ENCODE peak calls at places on chromosomes 3 and 15, in five cellular contexts. One of them, this sample, is unnamed.

GRCh38 chr3:107978116-107979057 is 112.4 kb downstream of the CD47 start:
- DNase-seq in BE2C: no peak
- DNase-seq in right lobe of liver: no peak
- DNase-seq in uterus: no peak
- DNase-seq in psoas muscle: no peak
- DNase-seq in this sample: no peak

GRCh38 chr3:193987186-193987585 is 148.8 kb upstream of the HES1 start:
- DNase-seq in psoas muscle: no peak
- DNase-seq in BE2C: no peak
- DNase-seq in right lobe of liver: no peak
- DNase-seq in uterus: no peak
- DNase-seq in this sample: no peak

GRCh38 chr3:129409541-129409940 is 18.9 kb downstream of the EFCAB12 start:
- DNase-seq in psoas muscle: no peak
- DNase-seq in right lobe of liver: no peak
- DNase-seq in uterus: peak; percentile 29
- DNase-seq in BE2C: no peak
- DNase-seq in this sample: no peak

GRCh38 chr3:131142580-131142979 is 115.9 kb downstream of the NEK11 start:
- DNase-seq in uterus: no peak
- DNase-seq in right lobe of liver: no peak
- DNase-seq in BE2C: no peak
- DNase-seq in psoas muscle: no peak
- DNase-seq in this sample: peak; percentile 25

GRCh38 chr3:67561995-67562394 is 92.4 kb downstream of the SUCLG2 start:
- DNase-seq in BE2C: no peak
- DNase-seq in uterus: no peak
- DNase-seq in right lobe of liver: no peak
- DNase-seq in psoas muscle: no peak
- DNase-seq in this sample: no peak

GRCh38 chr3:11655188-11655928 is 11.6 kb upstream of the VGLL4 start:
- DNase-seq in psoas muscle: no peak
- DNase-seq in BE2C: peak; percentile 23
- DNase-seq in right lobe of liver: no peak
- DNase-seq in uterus: no peak
- DNase-seq in this sample: peak; percentile 39

GRCh38 chr3:184333700-184334099 is 3.7 kb upstream of the FAM131A start:
- DNase-seq in BE2C: no peak
- DNase-seq in uterus: no peak
- DNase-seq in right lobe of liver: no peak
- DNase-seq in psoas muscle: peak; percentile 41
- DNase-seq in this sample: no peak

GRCh38 chr3:182837855-182838454 is 44.7 kb downstream of the ATP11B start:
- DNase-seq in uterus: no peak
- DNase-seq in BE2C: no peak
- DNase-seq in right lobe of liver: no peak
- DNase-seq in psoas muscle: no peak
- DNase-seq in this sample: peak; percentile 55

GRCh38 chr3:195738274-195739044 is 17.7 kb downstream of the MUC20 start:
- DNase-seq in uterus: no peak
- DNase-seq in BE2C: no peak
- DNase-seq in psoas muscle: no peak
- DNase-seq in right lobe of liver: peak; percentile 11
- DNase-seq in this sample: no peak

GRCh38 chr3:51688206-51688600 is 17.2 kb downstream of the TEX264 start:
- DNase-seq in BE2C: no peak
- DNase-seq in uterus: no peak
- DNase-seq in right lobe of liver: no peak
- DNase-seq in psoas muscle: no peak
- DNase-seq in this sample: no peak

GRCh38 chr3:51687472-51688205 is 16.6 kb downstream of the TEX264 start:
- DNase-seq in uterus: no peak
- DNase-seq in psoas muscle: no peak
- DNase-seq in right lobe of liver: no peak
- DNase-seq in BE2C: no peak
- DNase-seq in this sample: peak; percentile 16

GRCh38 chr3:51684971-51685751 is 14.1 kb downstream of the TEX264 start:
- DNase-seq in right lobe of liver: no peak
- DNase-seq in BE2C: no peak
- DNase-seq in uterus: no peak
- DNase-seq in psoas muscle: no peak
- DNase-seq in this sample: no peak

GRCh38 chr3:51686056-51686455 is 15.0 kb downstream of the TEX264 start:
- DNase-seq in psoas muscle: no peak
- DNase-seq in uterus: no peak
- DNase-seq in right lobe of liver: no peak
- DNase-seq in BE2C: no peak
- DNase-seq in this sample: no peak

DNA sequence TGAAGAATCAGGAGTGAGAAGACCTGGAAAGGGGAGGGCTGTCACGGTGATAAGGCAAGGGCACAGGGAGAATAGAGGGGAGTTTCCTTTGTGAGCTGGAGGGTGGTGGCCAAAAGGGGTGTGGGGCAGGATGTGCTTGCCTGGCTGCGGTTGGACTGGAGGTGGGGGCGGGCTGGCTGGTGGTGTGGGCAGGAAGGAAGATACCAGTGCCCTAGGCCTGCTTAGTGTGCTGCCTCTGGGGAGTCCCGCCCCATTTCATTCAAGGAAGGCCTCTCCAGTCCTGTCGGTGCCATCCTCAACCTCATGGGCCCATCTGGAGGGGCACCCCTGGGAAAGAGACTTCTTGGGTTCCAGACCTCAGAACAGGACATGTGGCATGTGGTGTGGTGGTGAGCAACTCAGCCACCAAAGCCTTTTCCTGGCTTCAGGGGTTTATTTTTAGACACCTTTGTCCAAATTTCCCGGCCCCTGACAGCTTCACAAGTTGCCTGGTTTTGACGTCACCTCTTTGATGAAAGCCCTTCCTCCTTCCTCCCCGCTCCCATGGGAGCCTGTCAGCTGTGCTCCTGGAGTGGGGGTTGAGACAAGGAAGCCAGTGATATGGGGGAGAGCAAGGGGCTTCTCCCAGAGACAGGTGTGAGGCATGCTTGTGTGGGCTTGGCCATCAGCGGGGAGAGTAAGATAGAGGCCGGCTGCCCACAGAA is 15.6 kb downstream of the TEX264 start:
- DNase-seq in BE2C: no peak
- DNase-seq in psoas muscle: peak; percentile 71
- DNase-seq in right lobe of liver: peak; percentile 46
- DNase-seq in uterus: no peak
- DNase-seq in this sample: peak; percentile 45
- H3K36me3 ChIP-seq in BE2C: no peaks in the 10 kb centered on the region
- H3K36me3 ChIP-seq in psoas muscle: peaks cover 24% of the 10 kb centered on the region
- H3K36me3 ChIP-seq in right lobe of liver: no peaks in the 10 kb centered on the region
- H3K36me3 ChIP-seq in uterus: no peaks in the 10 kb centered on the region
- H3K36me3 ChIP-seq in this sample: peaks cover 6% of the 10 kb centered on the region

DNA sequence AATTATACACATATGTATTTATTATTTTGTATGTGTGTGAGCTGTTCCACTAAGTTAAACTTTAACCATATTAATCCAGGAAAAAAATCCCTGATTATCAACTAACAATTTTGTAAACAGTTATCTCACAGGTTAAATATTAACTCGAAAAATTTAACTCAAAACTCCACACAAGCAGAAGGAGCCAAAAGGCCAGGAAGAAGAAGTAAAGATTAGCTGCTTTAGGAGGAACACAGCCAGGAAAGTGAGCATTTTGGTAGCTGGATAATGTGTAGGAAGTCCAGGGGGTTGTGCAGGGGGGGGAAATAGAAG is 425.0 kb downstream of the TIGIT start:
- DNase-seq in right lobe of liver: no peak
- DNase-seq in psoas muscle: no peak
- DNase-seq in uterus: no peak
- DNase-seq in BE2C: no peak
- DNase-seq in this sample: no peak
- H3K4me1 ChIP-seq in right lobe of liver: peaks cover 23% of the 10 kb centered on the region
- H3K4me1 ChIP-seq in psoas muscle: peaks cover 43% of the 10 kb centered on the region
- H3K4me1 ChIP-seq in uterus: no peaks in the 10 kb centered on the region
- H3K4me1 ChIP-seq in BE2C: no peaks in the 10 kb centered on the region
- H3K4me1 ChIP-seq in this sample: no peaks in the 10 kb centered on the region

GRCh38 chr3:146523536-146523935 is 20.9 kb downstream of the PLSCR1 start:
- DNase-seq in uterus: no peak
- DNase-seq in right lobe of liver: no peak
- DNase-seq in psoas muscle: no peak
- DNase-seq in BE2C: no peak
- DNase-seq in this sample: no peak

GRCh38 chr3:146530609-146531008 is 13.8 kb downstream of the PLSCR1 start:
- DNase-seq in BE2C: no peak
- DNase-seq in uterus: no peak
- DNase-seq in right lobe of liver: no peak
- DNase-seq in psoas muscle: no peak
- DNase-seq in this sample: no peak

GRCh38 chr3:146532406-146532805 is 12.0 kb downstream of the PLSCR1 start:
- DNase-seq in BE2C: no peak
- DNase-seq in uterus: no peak
- DNase-seq in psoas muscle: no peak
- DNase-seq in right lobe of liver: no peak
- DNase-seq in this sample: no peak

GRCh38 chr3:146524961-146525360 is 19.4 kb downstream of the PLSCR1 start:
- DNase-seq in psoas muscle: no peak
- DNase-seq in right lobe of liver: no peak
- DNase-seq in BE2C: no peak
- DNase-seq in uterus: no peak
- DNase-seq in this sample: no peak

DNA sequence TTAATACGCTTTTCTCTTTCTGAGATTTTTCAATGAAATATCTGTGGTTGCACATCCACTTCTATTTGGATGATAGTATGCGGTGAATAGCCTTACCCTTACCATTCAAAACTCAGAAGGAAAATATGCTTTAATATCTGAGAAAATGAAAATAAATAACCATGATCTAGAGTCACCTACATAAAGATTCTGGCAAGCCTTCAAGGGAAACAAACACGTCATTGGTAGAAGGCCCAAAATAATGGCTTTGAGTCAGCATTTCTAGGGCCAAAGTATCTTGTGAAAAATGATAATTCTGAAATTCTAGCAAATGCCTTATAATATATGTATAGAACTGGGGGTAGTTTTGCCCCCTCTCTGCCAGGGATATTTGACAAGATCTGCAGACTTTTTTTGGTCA is 15.5 kb downstream of the PLSCR1 start:
- DNase-seq in uterus: no peak
- DNase-seq in psoas muscle: no peak
- DNase-seq in BE2C: no peak
- DNase-seq in right lobe of liver: no peak
- DNase-seq in this sample: no peak
- H3K36me3 ChIP-seq in uterus: no peaks in the 10 kb centered on the region
- H3K36me3 ChIP-seq in psoas muscle: peaks cover 16% of the 10 kb centered on the region
- H3K36me3 ChIP-seq in BE2C: no peaks in the 10 kb centered on the region
- H3K36me3 ChIP-seq in right lobe of liver: peaks cover 12% of the 10 kb centered on the region
- H3K36me3 ChIP-seq in this sample: peaks cover 2% of the 10 kb centered on the region

DNA sequence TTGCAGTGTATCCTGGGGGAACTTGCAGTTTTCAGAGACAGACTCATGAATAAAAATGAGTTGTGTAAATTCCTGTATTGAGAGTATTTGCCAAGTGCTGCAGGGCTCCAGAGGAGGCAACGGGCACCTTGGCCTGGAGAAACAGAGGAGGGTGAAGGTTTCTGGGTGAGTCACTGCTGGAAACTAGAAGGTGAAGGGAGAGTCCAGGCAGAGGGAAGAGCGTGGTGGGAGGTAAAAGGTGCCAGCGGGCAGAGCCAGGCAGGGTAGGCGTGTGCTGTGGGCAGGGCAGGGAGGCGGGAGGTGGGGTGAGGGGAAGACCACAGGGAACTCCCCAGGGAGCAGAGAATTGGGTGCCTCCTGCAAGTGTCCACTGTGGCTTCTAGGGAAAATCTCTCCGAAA is 120.8 kb downstream of the SLCO3A1 start:
- DNase-seq in right lobe of liver: no peak
- DNase-seq in BE2C: no peak
- DNase-seq in uterus: no peak
- DNase-seq in psoas muscle: no peak
- DNase-seq in this sample: no peak
- H3K4me1 ChIP-seq in right lobe of liver: no peaks in the 10 kb centered on the region
- H3K4me1 ChIP-seq in BE2C: peaks cover 3% of the 10 kb centered on the region
- H3K4me1 ChIP-seq in uterus: no peaks in the 10 kb centered on the region
- H3K4me1 ChIP-seq in psoas muscle: peaks cover 23% of the 10 kb centered on the region
- H3K4me1 ChIP-seq in this sample: peaks cover 11% of the 10 kb centered on the region

GRCh38 chr3:9659849-9660248 is 10.5 kb downstream of the MTMR14 start:
- DNase-seq in BE2C: no peak
- DNase-seq in right lobe of liver: no peak
- DNase-seq in uterus: no peak
- DNase-seq in psoas muscle: no peak
- DNase-seq in this sample: no peak

GRCh38 chr3:9660972-9661371 is 11.7 kb downstream of the MTMR14 start:
- DNase-seq in BE2C: no peak
- DNase-seq in right lobe of liver: no peak
- DNase-seq in uterus: no peak
- DNase-seq in psoas muscle: no peak
- DNase-seq in this sample: no peak

GRCh38 chr3:9669277-9669676 is 20.0 kb downstream of the MTMR14 start:
- DNase-seq in psoas muscle: no peak
- DNase-seq in uterus: no peak
- DNase-seq in BE2C: no peak
- DNase-seq in right lobe of liver: no peak
- DNase-seq in this sample: no peak

GRCh38 chr3:9666704-9667445 is 17.6 kb downstream of the MTMR14 start:
- DNase-seq in BE2C: no peak
- DNase-seq in uterus: no peak
- DNase-seq in right lobe of liver: no peak
- DNase-seq in psoas muscle: no peak
- DNase-seq in this sample: no peak

GRCh38 chr3:9664119-9664751 is 14.9 kb downstream of the MTMR14 start:
- DNase-seq in psoas muscle: no peak
- DNase-seq in BE2C: no peak
- DNase-seq in uterus: no peak
- DNase-seq in right lobe of liver: no peak
- DNase-seq in this sample: no peak
- H3K36me3 ChIP-seq in psoas muscle: peaks cover 98% of the 10 kb centered on the region
- H3K36me3 ChIP-seq in BE2C: no peaks in the 10 kb centered on the region
- H3K36me3 ChIP-seq in uterus: no peaks in the 10 kb centered on the region
- H3K36me3 ChIP-seq in right lobe of liver: no peaks in the 10 kb centered on the region
- H3K36me3 ChIP-seq in this sample: peaks cover 19% of the 10 kb centered on the region

GRCh38 chr3:45618081-45618509 is 23.5 kb downstream of the LIMD1 start:
- DNase-seq in right lobe of liver: no peak
- DNase-seq in uterus: no peak
- DNase-seq in BE2C: no peak
- DNase-seq in psoas muscle: no peak
- DNase-seq in this sample: no peak
- H3K4me1 ChIP-seq in right lobe of liver: peaks cover 74% of the 10 kb centered on the region
- H3K4me1 ChIP-seq in uterus: no peaks in the 10 kb centered on the region
- H3K4me1 ChIP-seq in BE2C: no peaks in the 10 kb centered on the region
- H3K4me1 ChIP-seq in psoas muscle: peaks cover 22% of the 10 kb centered on the region
- H3K4me1 ChIP-seq in this sample: no peaks in the 10 kb centered on the region

GRCh38 chr15:39028069-39028468 is 463.5 kb upstream of the RASGRP1 start:
- DNase-seq in uterus: no peak
- DNase-seq in psoas muscle: peak; percentile 75
- DNase-seq in right lobe of liver: no peak
- DNase-seq in BE2C: no peak
- DNase-seq in this sample: no peak
- H3K36me3 ChIP-seq in uterus: no peaks in the 10 kb centered on the region
- H3K36me3 ChIP-seq in psoas muscle: no peaks in the 10 kb centered on the region
- H3K36me3 ChIP-seq in right lobe of liver: no peaks in the 10 kb centered on the region
- H3K36me3 ChIP-seq in BE2C: no peaks in the 10 kb centered on the region
- H3K36me3 ChIP-seq in this sample: no peaks in the 10 kb centered on the region

GRCh38 chr15:66402885-66403284 is 16.2 kb downstream of the MAP2K1 start:
- DNase-seq in right lobe of liver: no peak
- DNase-seq in uterus: no peak
- DNase-seq in psoas muscle: no peak
- DNase-seq in BE2C: no peak
- DNase-seq in this sample: no peak
- H3K4me1 ChIP-seq in right lobe of liver: peaks cover 31% of the 10 kb centered on the region
- H3K4me1 ChIP-seq in uterus: no peaks in the 10 kb centered on the region
- H3K4me1 ChIP-seq in psoas muscle: peaks cover 34% of the 10 kb centered on the region
- H3K4me1 ChIP-seq in BE2C: no peaks in the 10 kb centered on the region
- H3K4me1 ChIP-seq in this sample: peaks cover 30% of the 10 kb centered on the region

This sample was measured in cardiac muscle cell.